ENCODE peak calls at places on chromosomes 6 and 20, in ten cellular contexts. Q, Y, Z, U, M, E, F, H, J and B are unnamed samples.

GRCh38 chr20:1182136-1182535 is 2.6 kb downstream of the TMEM74B start:
- DNase-seq in U (no peak), Z (no peak), M (no peak), F (no peak), Q (no peak), J (no peak), Y (no peak), E (no peak), H (no peak), B (no peak)

GRCh38 chr6:28943557-28944411 is 20.0 kb upstream of the TRIM27 start:
- DNase-seq in Y (peak), Q (peak), Z (peak), U (no peak), M (peak), E (peak), H (peak), F (peak), J (peak), B (peak)

GRCh38 chr20:13819885-13820645 is 35.2 kb downstream of the NDUFAF5 start:
- DNase-seq in H (no peak), U (no peak), Y (peak), M (peak), Q (peak), E (peak), Z (peak), F (peak), J (no peak), B (peak)

GRCh38 chr6:35415065-35415880 is 36.9 kb upstream of the FANCE start:
- DNase-seq in E (peak), F (peak), Z (peak), J (peak), U (no peak), Q (peak), M (peak), Y (peak), H (peak), B (peak)

GRCh38 chr6:145423936-145424335 is 311.4 kb downstream of the EPM2A start:
- DNase-seq in M (no peak), F (no peak), Q (no peak), J (no peak), Y (no peak), Z (no peak), E (no peak), H (no peak), U (no peak), B (no peak)

GRCh38 chr6:3026811-3027626 is 27.3 kb downstream of the NQO2 start:
- DNase-seq in F (no peak), J (no peak), Z (no peak), H (no peak), Y (no peak), U (peak), Q (no peak), M (peak), E (no peak), B (no peak)

GRCh38 chr20:31673943-31674463 is 36.3 kb downstream of the COX4I2 start:
- DNase-seq in Y (no peak), U (no peak), Q (no peak), Z (no peak), F (no peak), H (no peak), M (no peak), E (no peak), J (no peak), B (no peak)

GRCh38 chr6:168160506-168161370 is 81.7 kb upstream of the FRMD1 start:
- DNase-seq in Z (no peak), U (no peak), H (no peak), Y (no peak), M (no peak), E (no peak), J (no peak), F (no peak), Q (no peak), B (no peak)

GRCh38 chr20:57660510-57661199 is 40.4 kb upstream of the ZBP1 start:
- DNase-seq in Y (no peak), J (no peak), M (no peak), Z (no peak), H (peak), E (no peak), U (peak), Q (peak), F (no peak), B (no peak)

GRCh38 chr6:108781419-108782110 is 66.7 kb upstream of the ARMC2 start:
- DNase-seq in Q (peak), Z (peak), H (no peak), J (no peak), E (peak), F (no peak), Y (peak), U (no peak), M (peak), B (no peak)

DNA sequence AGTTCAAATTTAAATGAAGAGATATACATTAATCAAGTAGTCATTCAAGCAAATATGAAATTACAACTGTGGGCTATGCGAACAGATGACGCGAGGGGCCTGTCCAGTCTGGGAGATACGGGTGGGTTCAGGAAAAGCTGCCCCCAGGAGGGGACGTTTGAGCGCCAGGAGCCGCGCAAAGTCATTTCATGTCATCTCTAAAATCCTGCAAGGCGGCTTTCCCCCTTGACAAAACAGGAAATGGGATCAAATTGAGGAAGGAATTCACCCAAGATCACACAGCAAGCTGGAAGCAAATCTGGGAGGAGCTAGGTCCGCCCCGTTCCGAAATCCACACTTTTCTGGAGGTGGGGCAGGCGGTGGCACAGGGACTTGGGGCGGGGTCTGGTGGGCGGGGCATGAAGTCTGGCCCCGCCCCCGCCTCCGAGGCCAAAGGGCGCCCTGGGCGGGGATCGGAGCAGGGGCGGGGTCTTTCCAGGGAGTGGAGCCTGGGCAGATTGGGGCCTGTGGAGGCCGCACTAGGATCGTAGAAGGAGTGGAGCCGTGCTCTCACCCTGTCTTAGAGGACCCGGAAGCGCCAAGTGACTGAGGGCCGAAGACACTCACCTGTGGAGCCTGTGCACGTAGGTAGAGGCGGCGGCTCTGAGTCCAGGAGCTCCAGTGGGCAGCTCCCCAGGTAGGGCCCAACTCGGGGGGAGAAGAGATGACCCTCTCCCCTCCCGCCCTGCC is at the start of gene LPIN3:
- DNase-seq in J (peak), Q (peak), M (peak), Z (peak), F (peak), Y (peak), U (peak), E (peak), H (peak), B (peak)
- TF ChIP-seq CTCF in J (peak), Q (no peak), M (peak), Z (peak), F (no peak), Y (no peak), U (no peak), E (no peak), H (no peak), B (peak)

GRCh38 chr20:56204206-56204605 is 44.3 kb upstream of the MC3R start:
- DNase-seq in Q (no peak), Z (no peak), H (no peak), E (no peak), F (no peak), J (no peak), U (no peak), Y (no peak), M (no peak), B (no peak)

GRCh38 chr20:56208121-56208520 is 40.4 kb upstream of the MC3R start:
- DNase-seq in Y (no peak), E (no peak), Q (no peak), U (no peak), M (no peak), H (no peak), Z (no peak), F (no peak), J (no peak), B (no peak)

GRCh38 chr20:56202493-56203077 is 45.9 kb upstream of the MC3R start:
- DNase-seq in Q (no peak), Y (no peak), E (peak), M (no peak), Z (peak), U (no peak), H (no peak), J (no peak), F (peak), B (peak)

GRCh38 chr20:56207656-56208055 is 40.9 kb upstream of the MC3R start:
- DNase-seq in M (no peak), Y (no peak), J (no peak), Q (no peak), H (no peak), E (no peak), Z (no peak), F (no peak), U (no peak), B (no peak)

GRCh38 chr20:56205350-56205749 is 43.2 kb upstream of the MC3R start:
- DNase-seq in E (no peak), Y (no peak), Z (peak), J (no peak), H (no peak), Q (no peak), M (no peak), U (no peak), F (no peak), B (peak)
- TF ChIP-seq CTCF in E (no peak), Y (no peak), Z (no peak), J (no peak), H (peak), Q (no peak), M (no peak), U (no peak), F (no peak), B (no peak)

GRCh38 chr6:21587182-21587924 is 6.2 kb upstream of the SOX4 start:
- DNase-seq in Z (peak), Y (peak), U (peak), E (peak), Q (peak), H (peak), J (no peak), F (peak), M (peak), B (peak)
- TF ChIP-seq CTCF in Z (no peak), Y (no peak), U (peak), E (peak), Q (peak), H (no peak), J (peak), F (peak), M (peak), B (peak)

GRCh38 chr20:62516345-62516744 is 40.5 kb upstream of the GATA5 start:
- DNase-seq in E (no peak), Q (no peak), J (no peak), Y (peak), H (no peak), M (peak), F (no peak), U (no peak), Z (no peak), B (no peak)
- TF ChIP-seq CTCF in E (no peak), Q (no peak), J (no peak), Y (no peak), H (no peak), M (peak), F (peak), U (peak), Z (no peak), B (peak)

DNA sequence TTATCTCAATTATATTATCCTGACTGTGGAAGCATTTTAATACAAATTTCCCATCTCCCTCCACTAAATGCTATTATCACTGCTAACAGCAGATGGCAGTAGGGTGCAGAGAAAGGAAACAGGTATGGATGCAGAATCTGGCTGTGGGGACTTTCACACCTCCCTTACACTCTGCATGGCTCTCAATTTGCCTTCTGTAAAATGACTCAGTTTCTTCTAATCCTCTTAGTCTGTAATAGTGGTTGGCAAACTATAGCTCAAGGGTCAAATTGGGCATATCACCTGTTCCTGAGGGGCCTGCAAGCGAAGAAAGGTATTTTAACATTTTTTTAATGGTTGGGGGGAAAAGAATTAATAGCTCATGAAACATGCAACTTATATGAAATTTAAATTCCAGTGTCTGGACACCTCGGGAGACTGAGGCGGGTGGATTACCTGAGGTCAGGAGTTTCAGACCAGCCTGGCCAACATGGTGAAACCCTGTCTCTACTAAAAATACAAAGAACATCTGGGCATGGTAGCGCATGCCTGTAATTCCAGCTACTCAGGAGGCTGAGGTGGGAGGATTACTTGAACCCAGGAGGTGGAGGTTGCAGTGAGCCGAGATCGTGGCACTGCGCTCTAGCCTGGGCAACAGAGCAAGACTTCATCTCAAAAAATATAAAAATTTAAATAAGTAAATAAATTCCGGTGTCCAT is 83.5 kb downstream of the ZMYND8 start:
- DNase-seq in M (peak), F (peak), J (no peak), Y (peak), H (no peak), Z (peak), Q (no peak), E (peak), U (no peak), B (peak)
- TF ChIP-seq CTCF in M (peak), F (peak), J (peak), Y (peak), H (peak), Z (peak), Q (peak), E (peak), U (peak), B (peak)